ENCODE peak calls at places on chromosomes 2 and 18, in ten cellular contexts. P is esophagus squamous epithelium, I is ovary, N is psoas muscle, E is cardiac muscle cell, X is astrocyte of the spinal cord, L is left ventricle myocardium inferior, C is brain microvascular endothelial cell, U is IMR-90, O is GM06990. V is an unnamed sample.

GRCh38 chr18:68925268-68925667 is 127.4 kb downstream of the CCDC102B start:
- DNase-seq in P (no peak), I (no peak), N (no peak), E (peak), X (peak), L (no peak), C (no peak), U (no peak), O (no peak), V (peak)

GRCh38 chr2:60405266-60405665 is 148.2 kb downstream of the BCL11A start:
- DNase-seq in P (no peak), I (no peak), N (no peak), E (no peak), X (no peak), L (no peak), C (no peak), U (no peak), O (no peak), V (no peak)

GRCh38 chr2:160940699-160941098 is 219.5 kb upstream of the TANK start:
- DNase-seq in P (no peak), I (no peak), N (no peak), E (no peak), X (no peak), L (no peak), C (no peak), U (peak), O (peak), V (peak)

GRCh38 chr2:117615106-117615505 is 199.4 kb upstream of the DDX18 start:
- DNase-seq in P (no peak), I (no peak), N (no peak), E (no peak), X (no peak), L (no peak), C (no peak), U (no peak), O (no peak), V (no peak)

GRCh38 chr2:171762879-171763573 is 75.8 kb downstream of the DYNC1I2 start:
- DNase-seq in P (no peak), I (no peak), N (no peak), E (peak), X (peak), L (no peak), C (peak), U (peak), O (no peak), V (peak)

GRCh38 chr2:109451671-109452070 is 162.1 kb downstream of the SEPTIN10 start:
- DNase-seq in P (no peak), I (no peak), N (no peak), E (no peak), X (no peak), L (no peak), C (no peak), U (no peak), O (no peak), V (no peak)

GRCh38 chr2:118814368-118814767 is 33.1 kb downstream of the EN1 start:
- DNase-seq in P (no peak), I (no peak), N (no peak), E (no peak), X (no peak), L (no peak), C (no peak), U (no peak), O (no peak), V (no peak)

GRCh38 chr18:49030138-49030537 is 79.4 kb upstream of the SMAD7 start:
- DNase-seq in P (no peak), I (no peak), N (peak), E (no peak), X (no peak), L (no peak), C (no peak), U (no peak), O (no peak), V (no peak)

GRCh38 chr18:2907459-2908145 is 60.8 kb downstream of the EMILIN2 start:
- DNase-seq in P (no peak), I (no peak), N (no peak), E (no peak), X (no peak), L (no peak), C (no peak), U (no peak), O (no peak), V (no peak)
- H3K4me3 ChIP-seq in P (peak), I (peak), N (peak), E (no peak), X (peak), L (peak), C (peak), U (no peak), O (peak), V (peak)

GRCh38 chr2:84495539-84496146 is 20.7 kb upstream of the DNAH6 start:
- DNase-seq in P (no peak), I (no peak), N (no peak), E (peak), X (peak), L (no peak), C (peak), U (peak), O (peak), V (peak)
- TF ChIP-seq CTCF in P (peak), I (peak), N (peak), E (peak), X (peak), L (peak), C (peak), U (peak), O (peak), V (peak)

DNA sequence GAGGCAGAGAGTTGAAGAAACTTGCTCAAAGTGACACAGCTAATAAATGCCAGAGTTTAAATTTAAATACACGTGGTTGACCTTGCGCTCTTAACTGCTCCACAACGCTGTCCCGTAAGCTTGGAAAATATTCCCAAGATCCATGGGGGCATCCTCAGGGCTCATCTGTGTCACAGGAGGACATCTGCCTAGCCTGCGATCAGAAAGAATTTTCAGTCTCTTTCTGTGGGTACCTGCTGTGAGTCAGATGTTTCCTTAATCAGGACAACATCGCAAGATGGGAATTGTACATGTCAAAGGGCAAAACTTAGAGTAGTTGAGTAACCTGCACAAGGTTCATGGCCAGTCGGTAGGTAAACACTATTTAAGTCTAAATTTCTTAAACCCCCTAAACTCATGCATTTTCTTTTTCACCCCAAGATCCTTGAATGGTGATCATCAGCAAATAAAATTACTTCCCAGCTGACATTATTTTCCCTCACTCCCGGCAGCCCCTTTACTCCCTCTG is 1.4 kb downstream of the CMPK2 start:
- DNase-seq in P (no peak), I (no peak), N (no peak), E (no peak), X (no peak), L (no peak), C (no peak), U (no peak), O (no peak), V (no peak)
- H3K4me3 ChIP-seq in P (no peak), I (no peak), N (peak), E (no peak), X (no peak), L (peak), C (no peak), U (no peak), O (peak), V (no peak)

DNA sequence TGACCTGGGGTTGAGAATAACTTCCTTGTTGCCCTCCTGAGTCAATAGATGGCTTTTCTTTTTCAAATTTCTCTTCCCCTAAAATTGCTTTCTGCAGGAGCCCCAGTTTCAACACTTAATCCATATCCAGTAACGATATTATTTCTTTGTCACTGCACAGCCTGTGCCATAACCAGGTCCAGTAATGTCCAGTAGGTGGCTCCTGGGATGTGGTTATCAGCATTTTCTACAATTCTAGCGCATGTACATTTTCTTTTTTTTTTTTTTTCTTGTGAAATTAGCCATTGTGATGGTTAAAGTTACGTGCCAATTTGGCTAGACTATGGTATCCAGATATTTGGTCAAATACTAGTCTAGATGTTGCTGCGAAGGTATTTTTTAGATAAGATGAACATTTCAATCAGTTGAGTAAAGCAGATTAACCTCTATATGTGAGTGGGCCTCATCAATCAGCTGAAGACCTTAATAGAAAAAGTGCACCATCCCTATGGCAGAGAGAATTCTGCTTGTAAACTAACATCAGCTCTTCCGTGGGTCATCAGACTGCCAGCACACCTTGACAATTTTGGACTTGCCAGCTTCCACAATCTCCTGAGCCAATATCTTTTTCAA is 72.9 kb upstream of the SCG2 start:
- DNase-seq in P (no peak), I (no peak), N (no peak), E (peak), X (peak), L (no peak), C (peak), U (peak), O (no peak), V (peak)
- TF ChIP-seq CTCF in P (no peak), I (no peak), N (peak), E (peak), X (peak), L (peak), C (peak), U (peak), O (peak), V (peak)

GRCh38 chr2:240434728-240435456 is 571 bp upstream of the GPC1 start:
- DNase-seq in P (peak), I (peak), N (peak), E (peak), X (peak), L (peak), C (peak), U (peak), O (peak), V (peak)

GRCh38 chr2:240432430-240432819 is 3.0 kb upstream of the GPC1 start:
- DNase-seq in P (no peak), I (peak), N (no peak), E (no peak), X (no peak), L (peak), C (no peak), U (no peak), O (no peak), V (no peak)

GRCh38 chr2:240432820-240433801 is 2.4 kb upstream of the GPC1 start:
- DNase-seq in P (no peak), I (peak), N (peak), E (no peak), X (no peak), L (peak), C (no peak), U (no peak), O (peak), V (no peak)

GRCh38 chr2:240435457-240435954 is at the start of gene GPC1:
- DNase-seq in P (no peak), I (peak), N (peak), E (peak), X (peak), L (peak), C (peak), U (peak), O (peak), V (peak)

GRCh38 chr2:240433973-240434727 is 1.3 kb upstream of the GPC1 start:
- DNase-seq in P (no peak), I (peak), N (peak), E (peak), X (peak), L (peak), C (peak), U (peak), O (no peak), V (peak)
- H3K4me3 ChIP-seq in P (peak), I (peak), N (peak), E (peak), X (peak), L (peak), C (peak), U (peak), O (no peak), V (peak)

GRCh38 chr2:99648906-99649606 is 159.2 kb upstream of the REV1 start:
- DNase-seq in P (no peak), I (no peak), N (no peak), E (peak), X (no peak), L (no peak), C (no peak), U (peak), O (no peak), V (no peak)

GRCh38 chr2:99651930-99652670 is 162.3 kb upstream of the REV1 start:
- DNase-seq in P (no peak), I (no peak), N (no peak), E (peak), X (peak), L (no peak), C (peak), U (peak), O (no peak), V (no peak)

GRCh38 chr2:99643824-99644787 is 154.3 kb upstream of the REV1 start:
- DNase-seq in P (no peak), I (no peak), N (no peak), E (peak), X (peak), L (no peak), C (peak), U (peak), O (no peak), V (peak)

GRCh38 chr2:99645960-99646359 is 156.1 kb upstream of the REV1 start:
- DNase-seq in P (no peak), I (no peak), N (no peak), E (no peak), X (no peak), L (no peak), C (no peak), U (no peak), O (no peak), V (no peak)

GRCh38 chr2:99648115-99648850 is 158.5 kb upstream of the REV1 start:
- DNase-seq in P (no peak), I (no peak), N (no peak), E (peak), X (peak), L (no peak), C (no peak), U (peak), O (no peak), V (no peak)
- TF ChIP-seq CTCF in P (no peak), I (no peak), N (no peak), E (no peak), X (peak), L (no peak), C (no peak), U (no peak), O (no peak), V (no peak)

GRCh38 chr2:33529771-33530481 is 53.5 kb downstream of the RASGRP3 start:
- DNase-seq in P (no peak), I (no peak), N (no peak), E (peak), X (peak), L (no peak), C (peak), U (peak), O (no peak), V (peak)
- H3K4me3 ChIP-seq in P (no peak), I (no peak), N (no peak), E (no peak), X (no peak), L (no peak), C (no peak), U (no peak), O (no peak), V (no peak)